ENCODE peak calls at places on chromosomes 5 and 9, in eight cellular contexts. V, S, A, I, O, C, Y and U are unnamed samples.
A peak's percentile ranks its signal among the peaks of the same experiment; 100 is the strongest.

GRCh38 chr5:172107606-172108005 is 80.4 kb downstream of the STK10 start:
- DNase-seq in I (peak; percentile 54), A (no peak), C (no peak), S (peak; percentile 91), V (no peak), Y (no peak), O (no peak), U (peak; percentile 89)

GRCh38 chr5:136081192-136081591 is 51.5 kb upstream of the SMAD5 start:
- DNase-seq in A (no peak), I (no peak), S (no peak), Y (no peak), V (no peak), O (no peak), C (no peak), U (no peak)

GRCh38 chr9:36091028-36091953 is 45.2 kb upstream of the GLIPR2 start:
- DNase-seq in I (peak; percentile 63), A (peak; percentile 57), Y (no peak), S (peak; percentile 89), V (peak; percentile 40), C (no peak), O (peak; percentile 13), U (peak; percentile 45)

GRCh38 chr5:172610643-172611042 is 30.4 kb upstream of the NEURL1B start:
- DNase-seq in S (no peak), I (no peak), V (no peak), C (no peak), Y (no peak), O (no peak), A (no peak), U (no peak)

GRCh38 chr5:42591026-42591425 is 165.6 kb upstream of the CCDC152 start:
- DNase-seq in Y (no peak), V (peak; percentile 77), C (peak; percentile 55), I (peak; percentile 46), S (no peak), A (no peak), O (peak; percentile 56), U (no peak)

GRCh38 chr5:158283341-158283740 is 424.4 kb upstream of the CLINT1 start:
- DNase-seq in I (no peak), Y (no peak), C (no peak), O (no peak), V (no peak), A (no peak), S (no peak), U (no peak)

GRCh38 chr9:111253742-111254437 is 76.1 kb downstream of the OR2K2 start:
- DNase-seq in I (no peak), C (no peak), O (no peak), A (no peak), S (no peak), V (no peak), Y (no peak), U (no peak)

GRCh38 chr5:172979778-172980177 is 3.8 kb upstream of the ATP6V0E1 start:
- DNase-seq in A (no peak), O (no peak), Y (no peak), V (no peak), S (peak; percentile 29), C (no peak), I (no peak), U (no peak)

GRCh38 chr9:2227468-2227867 is 212.3 kb downstream of the SMARCA2 start:
- DNase-seq in O (peak; percentile 69), C (no peak), S (peak; percentile 64), A (no peak), Y (no peak), V (no peak), I (peak; percentile 76), U (no peak)

GRCh38 chr5:102554728-102555127 is 55.9 kb upstream of the SLCO6A1 start:
- DNase-seq in A (no peak), I (no peak), C (no peak), V (no peak), O (no peak), S (no peak), Y (no peak), U (no peak)
- TF ChIP-seq CTCF in A (no peak), I (no peak), C (peak; percentile 21), V (peak; percentile 20), O (no peak), S (no peak), Y (peak; percentile 8), U (no peak)

GRCh38 chr9:8560560-8561525 is 761.3 kb upstream of the DMAC1 start:
- DNase-seq in O (no peak), I (peak; percentile 51), S (no peak), Y (no peak), A (no peak), V (no peak), C (no peak), U (no peak)
- H3K36me3 ChIP-seq in O (no peaks in the 10 kb centered on the region), I (no peaks in the 10 kb centered on the region), S (no peaks in the 10 kb centered on the region), Y (no peaks in the 10 kb centered on the region), A (no peaks in the 10 kb centered on the region), V (no peaks in the 10 kb centered on the region), C (no peaks in the 10 kb centered on the region), U (no peaks in the 10 kb centered on the region)

DNA sequence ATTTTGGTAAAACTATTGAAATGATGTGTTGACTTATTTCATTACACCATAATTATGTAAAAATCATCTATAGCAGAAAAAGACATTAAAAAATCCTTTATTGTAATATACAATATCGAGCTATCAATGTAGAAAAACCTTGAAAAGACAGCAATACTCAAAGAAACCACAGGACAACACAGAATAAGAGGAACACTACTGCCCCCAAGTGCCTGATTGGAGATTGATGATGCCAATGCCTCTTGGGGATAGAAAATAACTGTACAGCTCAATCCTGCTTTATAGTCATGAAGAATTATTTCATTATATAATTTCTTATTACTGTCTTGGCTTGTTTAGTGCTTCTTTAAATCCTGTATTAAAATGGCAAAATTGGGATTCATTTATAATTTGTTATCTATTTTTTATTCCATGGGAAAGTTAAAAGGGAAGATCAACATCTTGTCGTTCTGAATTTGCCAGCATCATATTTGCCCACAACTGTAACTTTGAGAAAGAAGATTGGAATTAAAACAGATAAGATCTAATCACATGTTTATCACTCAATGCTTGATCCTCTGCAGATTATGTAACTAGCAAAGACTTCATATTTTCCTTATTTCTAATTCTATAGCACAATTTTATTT is 337.5 kb downstream of the CDH9 start:
- DNase-seq in C (no peak), A (no peak), I (no peak), O (no peak), V (no peak), S (no peak), Y (no peak), U (no peak)
- TF ChIP-seq CTCF in C (peak; percentile 27), A (no peak), I (no peak), O (no peak), V (no peak), S (peak; percentile 55), Y (peak; percentile 41), U (no peak)

GRCh38 chr9:134052491-134052890 is 15.3 kb downstream of the BRD3 start:
- DNase-seq in V (no peak), C (no peak), A (no peak), O (no peak), S (no peak), I (no peak), Y (no peak), U (no peak)
- H3K36me3 ChIP-seq in V (no peaks in the 10 kb centered on the region), C (peaks cover 17% of the 10 kb centered on the region), A (peaks cover 60% of the 10 kb centered on the region), O (no peaks in the 10 kb centered on the region), S (peaks cover 3% of the 10 kb centered on the region), I (peaks cover 17% of the 10 kb centered on the region), Y (peaks cover 19% of the 10 kb centered on the region), U (peaks cover 33% of the 10 kb centered on the region)

GRCh38 chr5:7157083-7157482 is 238.9 kb upstream of the ADCY2 start:
- DNase-seq in C (no peak), Y (no peak), S (no peak), O (no peak), V (no peak), A (no peak), I (no peak), U (no peak)
- TF ChIP-seq CTCF in C (no peak), Y (no peak), S (no peak), O (no peak), V (no peak), A (no peak), I (no peak), U (no peak)

DNA sequence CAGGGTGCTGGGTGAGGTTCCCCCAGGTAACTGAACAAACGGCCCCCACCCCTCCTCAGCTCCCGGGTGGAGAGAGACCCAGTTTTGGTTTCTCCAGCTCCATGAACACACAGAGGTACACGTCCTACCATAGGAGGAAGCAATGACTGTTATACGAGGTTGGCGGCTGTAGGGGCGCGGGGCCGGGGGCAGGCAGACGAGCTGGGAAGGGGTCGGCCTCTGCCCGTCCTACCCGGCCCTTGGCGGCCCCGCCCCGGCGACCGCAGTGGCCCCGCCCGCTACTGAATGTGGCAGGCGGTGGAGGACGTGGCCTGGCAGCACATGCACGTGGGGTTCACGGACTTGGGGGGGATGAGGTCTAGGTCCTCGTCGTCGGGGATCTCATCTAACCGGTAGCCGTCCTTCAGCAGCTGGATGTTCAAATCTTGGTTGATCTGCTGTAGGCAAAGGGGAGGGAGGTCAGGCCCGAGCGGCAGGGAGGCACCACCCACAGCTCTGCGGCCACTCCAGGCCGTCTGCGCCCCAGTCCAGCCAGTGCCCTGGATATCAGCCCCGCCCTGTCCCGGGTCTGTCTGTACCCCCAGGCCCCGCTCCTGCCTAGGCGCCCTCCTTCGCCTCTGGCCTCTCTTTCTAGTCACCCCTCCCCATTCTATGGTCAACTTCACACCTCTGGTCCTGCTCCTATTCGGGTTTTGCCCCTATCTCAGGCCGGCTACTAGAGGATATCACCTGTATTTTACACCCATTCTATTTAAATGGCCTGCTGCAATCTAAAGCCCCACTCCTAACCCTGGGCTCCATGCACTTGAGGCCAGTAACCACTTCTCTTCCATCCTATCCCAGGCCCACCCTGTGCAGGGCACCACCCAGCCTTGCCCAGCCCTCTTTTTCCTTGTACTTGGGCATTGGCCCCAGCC is 24.2 kb upstream of the MYORG start:
- DNase-seq in O (no peak), Y (no peak), S (no peak), V (no peak), A (no peak), I (no peak), C (no peak), U (no peak)
- H3K36me3 ChIP-seq in O (no peaks in the 10 kb centered on the region), Y (no peaks in the 10 kb centered on the region), S (peaks cover 3% of the 10 kb centered on the region), V (peaks cover 3% of the 10 kb centered on the region), A (peaks cover 78% of the 10 kb centered on the region), I (no peaks in the 10 kb centered on the region), C (peaks cover 39% of the 10 kb centered on the region), U (peaks cover 33% of the 10 kb centered on the region)